ENCODE peak calls at places on chromosomes 3 and 15, in nine cellular contexts. O is brain microvascular endothelial cell; Q is fibroblast of pulmonary artery; K is cardiac muscle cell; H is ovary; B is CD4-positive, alpha-beta memory T cell; M is AG10803; D is mammary epithelial cell; T is astrocyte of the spinal cord. V is an unnamed sample.

GRCh38 chr15:94205366-94205765 is 26.0 kb upstream of the MCTP2 start:
- DNase-seq in D (no peak), M (peak; percentile 78), B (no peak), H (no peak), Q (no peak), K (no peak), O (no peak), T (peak; percentile 13), V (peak; percentile 5)

GRCh38 chr15:60406513-60407124 is 8.8 kb upstream of the ANXA2 start:
- DNase-seq in H (no peak), M (no peak), K (no peak), O (no peak), Q (no peak), B (no peak), T (no peak), D (no peak), V (no peak)

GRCh38 chr15:38438031-38438986 is 15.6 kb upstream of the FAM98B start:
- DNase-seq in T (no peak), D (no peak), O (no peak), Q (peak; percentile 86), H (no peak), B (no peak), M (no peak), K (peak; percentile 83), V (peak; percentile 68)

GRCh38 chr3:99515-99914 is 97.0 kb upstream of the CHL1 start:
- DNase-seq in B (no peak), H (no peak), M (no peak), T (no peak), D (no peak), K (no peak), O (no peak), Q (no peak), V (no peak)

GRCh38 chr15:79952329-79952728 is 18.7 kb downstream of the BCL2A1 start:
- DNase-seq in B (no peak), H (no peak), D (no peak), M (no peak), Q (no peak), K (no peak), T (no peak), O (no peak), V (no peak)

GRCh38 chr15:84840741-84841429 is 23.7 kb downstream of the ALPK3 start:
- DNase-seq in M (peak; percentile 80), O (no peak), D (peak; percentile 12), Q (peak; percentile 76), H (no peak), B (no peak), K (peak; percentile 82), T (peak; percentile 32), V (peak; percentile 50)

GRCh38 chr15:66679657-66680108 is 22.4 kb upstream of the SMAD6 start:
- DNase-seq in Q (peak; percentile 75), T (no peak), O (peak; percentile 59), H (peak; percentile 70), D (no peak), M (no peak), B (no peak), K (peak; percentile 84), V (peak; percentile 68)

GRCh38 chr3:190053919-190054672 is 66.6 kb downstream of the P3H2 start:
- DNase-seq in D (peak; percentile 69), H (no peak), O (peak; percentile 89), Q (peak; percentile 75), B (no peak), T (peak; percentile 78), K (peak; percentile 62), M (peak; percentile 73), V (peak; percentile 83)

GRCh38 chr3:97940034-97940433 is 32.2 kb downstream of the RIOX2 start:
- DNase-seq in O (no peak), K (no peak), T (no peak), H (no peak), Q (peak; percentile 26), B (peak; percentile 33), M (no peak), D (no peak), V (peak; percentile 22)

GRCh38 chr3:161212892-161213291 is 8.2 kb upstream of the NMD3 start:
- DNase-seq in O (no peak), D (no peak), T (peak; percentile 20), M (peak; percentile 17), B (no peak), K (peak; percentile 32), Q (no peak), H (no peak), V (no peak)

GRCh38 chr3:32296251-32297204 is 58.0 kb downstream of the CMTM8 start:
- DNase-seq in M (peak; percentile 59), K (peak; percentile 80), B (peak; percentile 68), Q (peak; percentile 78), D (peak; percentile 75), H (peak; percentile 30), O (peak; percentile 54), T (peak; percentile 62), V (peak; percentile 78)

GRCh38 chr15:67914028-67914427 is 74.2 kb upstream of the RNU6-1 start:
- DNase-seq in M (no peak), O (no peak), B (no peak), T (no peak), H (no peak), K (no peak), D (no peak), Q (no peak), V (no peak)
- H3K4me3 ChIP-seq in M (no peak overlapping the region), O (no peak overlapping the region), B (no peak overlapping the region), T (no peak overlapping the region), H (no peak overlapping the region), K (no peak overlapping the region), D (no peak overlapping the region), Q (no peak overlapping the region), V (no peak overlapping the region)

GRCh38 chr3:47280519-47280918 is 2.1 kb downstream of the KIF9 start:
- DNase-seq in Q (no peak), K (no peak), O (no peak), M (no peak), D (no peak), H (no peak), B (no peak), T (no peak), V (no peak)

GRCh38 chr3:47273564-47273963 is 9.0 kb downstream of the KIF9 start:
- DNase-seq in O (no peak), B (no peak), K (no peak), T (no peak), D (no peak), H (no peak), M (no peak), Q (no peak), V (no peak)

DNA sequence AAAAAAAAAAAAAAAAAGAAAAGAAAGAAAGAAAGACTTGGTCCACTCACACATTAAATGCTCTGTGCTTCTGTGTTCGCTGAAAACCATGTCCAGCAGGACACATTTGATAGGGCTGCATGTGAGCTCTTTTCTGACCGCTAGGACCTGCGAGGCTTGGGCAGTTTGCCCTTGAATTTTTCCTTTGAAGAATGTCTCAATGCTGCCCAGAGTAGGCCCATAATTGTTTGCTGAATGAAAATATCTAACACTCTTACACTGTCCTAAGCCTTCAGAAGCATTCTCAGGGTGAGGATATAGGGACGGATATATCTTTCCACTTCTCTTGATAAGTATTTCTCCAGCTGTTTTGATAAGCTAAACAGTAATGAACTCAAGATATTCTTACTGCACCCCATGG is 6.0 kb downstream of the KIF9 start:
- DNase-seq in B (no peak), M (no peak), D (no peak), O (no peak), H (no peak), Q (no peak), T (no peak), K (no peak), V (no peak)
- H3K4me3 ChIP-seq in B (no peak overlapping the region), M (no peak overlapping the region), D (no peak overlapping the region), O (no peak overlapping the region), H (no peak overlapping the region), Q (no peak overlapping the region), T (no peak overlapping the region), K (no peak overlapping the region), V (no peak overlapping the region)

GRCh38 chr3:185943363-185944106 is 5.7 kb upstream of the TRA2B start:
- DNase-seq in O (peak; percentile 82), B (peak; percentile 81), H (peak; percentile 72), M (peak; percentile 76), Q (peak; percentile 84), D (peak; percentile 81), K (peak; percentile 84), T (peak; percentile 69), V (peak; percentile 96)
- H3K4me3 ChIP-seq in O (no peak overlapping the region), B (peak overlapping the region; percentile 55), H (no peak overlapping the region), M (no peak overlapping the region), Q (peak overlapping the region; percentile 10), D (no peak overlapping the region), K (no peak overlapping the region), T (no peak overlapping the region), V (no peak overlapping the region)

DNA sequence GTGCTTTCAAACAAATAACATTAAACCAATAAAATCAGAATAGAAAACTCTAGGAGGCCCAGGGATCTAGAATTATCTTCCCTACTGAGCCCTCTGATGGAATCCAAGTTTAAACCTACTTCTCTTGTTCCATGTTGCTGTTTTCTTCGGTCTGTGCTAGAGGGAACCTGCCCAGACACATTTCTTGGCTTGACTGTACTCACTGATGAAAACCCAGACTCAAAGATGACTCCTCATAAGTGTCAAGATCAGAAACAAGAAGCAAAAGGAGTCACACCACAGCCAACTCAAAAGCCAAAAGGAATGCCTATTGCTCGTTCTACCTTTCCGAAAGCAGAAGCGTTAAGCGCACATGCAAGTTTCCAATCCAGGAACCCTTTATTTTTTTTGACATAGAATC is 31.6 kb downstream of the SCAP start:
- DNase-seq in D (peak; percentile 92), B (no peak), M (peak; percentile 25), Q (no peak), T (no peak), K (no peak), H (no peak), O (no peak), V (peak; percentile 32)
- H3K4me3 ChIP-seq in D (no peak overlapping the region), B (no peak overlapping the region), M (no peak overlapping the region), Q (no peak overlapping the region), T (no peak overlapping the region), K (no peak overlapping the region), H (no peak overlapping the region), O (no peak overlapping the region), V (no peak overlapping the region)

DNA sequence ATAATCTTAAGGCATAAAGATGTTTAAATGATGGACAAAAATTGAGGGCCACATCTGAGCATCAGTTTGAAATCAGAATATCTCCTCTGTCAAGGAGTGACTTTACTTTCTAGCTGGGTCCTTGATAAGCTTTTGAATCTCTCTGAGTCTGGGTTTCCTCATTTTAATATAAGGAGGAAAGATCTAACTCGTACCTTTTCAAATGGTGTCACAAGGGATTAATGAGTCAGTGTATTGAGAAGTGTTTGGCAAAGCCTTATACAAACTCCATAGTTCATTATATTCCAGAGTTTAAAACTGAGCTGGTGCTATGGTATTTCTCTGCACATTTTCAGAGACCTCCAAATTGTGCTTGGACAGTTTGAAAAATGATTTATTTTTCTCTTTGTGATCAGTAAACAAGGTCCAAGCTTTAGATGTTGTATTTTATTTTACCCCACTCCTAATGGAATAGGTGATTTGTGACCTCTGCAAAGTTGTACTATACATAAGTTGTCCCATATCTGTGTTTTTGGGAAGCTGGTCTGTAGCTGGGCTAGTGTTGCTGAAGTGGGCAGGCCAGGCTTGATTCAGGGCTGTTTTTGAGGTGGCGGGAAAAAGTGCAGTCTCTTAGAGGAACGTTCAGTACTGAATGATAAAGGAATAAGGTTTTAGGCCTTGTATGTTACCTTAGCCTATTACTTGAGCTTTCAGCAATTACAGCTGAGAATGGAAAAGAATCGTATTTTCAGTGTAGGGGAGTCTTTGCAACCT is 5.6 kb downstream of the FNDC3B start:
- DNase-seq in M (no peak), B (no peak), H (no peak), O (no peak), D (no peak), Q (no peak), T (no peak), K (no peak), V (no peak)
- H3K4me3 ChIP-seq in M (no peak overlapping the region), B (no peak overlapping the region), H (no peak overlapping the region), O (no peak overlapping the region), D (no peak overlapping the region), Q (peak overlapping the region; percentile 41), T (no peak overlapping the region), K (no peak overlapping the region), V (no peak overlapping the region)